ENCODE peak calls at places on chromosome X, in nine cellular contexts. P, R, S, F, L, C, W, M and E are unnamed samples.

GRCh38 chrX:123773258-123773978 is 40.6 kb upstream of the THOC2 start:
- DNase-seq in P (no peak), R (no peak), S (no peak), F (no peak), L (no peak), C (peak; percentile 32), W (no peak), M (no peak), E (peak; percentile 13)

GRCh38 chrX:120697053-120697452 is 67.2 kb upstream of the C1GALT1C1 start:
- DNase-seq in P (no peak), R (no peak), S (no peak), F (no peak), L (no peak), C (no peak), W (no peak), M (peak; percentile 79), E (no peak)

GRCh38 chrX:66015152-66015827 is 24.6 kb downstream of the VSIG4 start:
- DNase-seq in P (no peak), R (no peak), S (no peak), F (no peak), L (no peak), C (no peak), W (no peak), M (peak; percentile 79), E (peak; percentile 10)

GRCh38 chrX:49053223-49054072 is 5.4 kb upstream of the CCDC120 start:
- DNase-seq in P (no peak), R (peak; percentile 58), S (peak; percentile 92), F (peak; percentile 60), L (no peak), C (no peak), W (peak; percentile 48), M (peak; percentile 82), E (peak; percentile 57)

GRCh38 chrX:283115-283845 is 2.1 kb downstream of the PLCXD1 start:
- DNase-seq in P (peak; percentile 91), R (peak; percentile 91), S (peak; percentile 97), F (peak; percentile 88), L (no peak), C (peak; percentile 73), W (peak; percentile 88), M (peak; percentile 92), E (peak; percentile 87)

GRCh38 chrX:28225508-28225907 is 244.3 kb upstream of the DCAF8L1 start:
- DNase-seq in P (no peak), R (no peak), S (no peak), F (no peak), L (no peak), C (no peak), W (no peak), M (no peak), E (no peak)

GRCh38 chrX:72053508-72053907 is 78.2 kb downstream of the RTL5 start:
- DNase-seq in P (peak; percentile 2), R (no peak), S (no peak), F (no peak), L (no peak), C (no peak), W (no peak), M (no peak), E (no peak)

GRCh38 chrX:30637874-30638793 is 15.1 kb upstream of the GK start:
- DNase-seq in P (no peak), R (no peak), S (no peak), F (no peak), L (no peak), C (no peak), W (no peak), M (no peak), E (no peak)

GRCh38 chrX:119981286-119982070 is 37.9 kb upstream of the NKAP start:
- DNase-seq in P (no peak), R (no peak), S (peak; percentile 63), F (no peak), L (no peak), C (peak; percentile 20), W (peak; percentile 18), M (peak; percentile 45), E (peak; percentile 40)

GRCh38 chrX:97616883-97617510 is 733.3 kb downstream of the RPA4 start:
- DNase-seq in P (no peak), R (no peak), S (no peak), F (no peak), L (peak; percentile 1), C (peak; percentile 83), W (peak; percentile 37), M (peak; percentile 37), E (peak; percentile 56)

GRCh38 chrX:155949098-155949497 is 48.4 kb upstream of the IL9R start:
- DNase-seq in P (no peak), R (no peak), S (no peak), F (no peak), L (no peak), C (peak; percentile 72), W (no peak), M (no peak), E (no peak)

GRCh38 chrX:153450114-153450948 is 4.5 kb upstream of the TREX2 start:
- DNase-seq in P (no peak), R (no peak), S (no peak), F (no peak), L (no peak), C (no peak), W (no peak), M (no peak), E (no peak)

GRCh38 chrX:134695999-134696398 is 37.7 kb upstream of the PLAC1 start:
- DNase-seq in P (no peak), R (no peak), S (no peak), F (no peak), L (no peak), C (no peak), W (no peak), M (no peak), E (peak; percentile 61)

GRCh38 chrX:127519323-127519722 is 532.9 kb downstream of the ACTRT1 start:
- DNase-seq in P (no peak), R (no peak), S (peak; percentile 7), F (no peak), L (no peak), C (no peak), W (no peak), M (no peak), E (no peak)

GRCh38 chrX:52923781-52924241 is 26.7 kb downstream of the FAM156B start:
- DNase-seq in P (no peak), R (no peak), S (no peak), F (peak; percentile 23), L (no peak), C (peak; percentile 61), W (peak; percentile 22), M (peak; percentile 79), E (peak; percentile 56)

GRCh38 chrX:5915783-5916182 is 312.9 kb downstream of the NLGN4X start:
- DNase-seq in P (no peak), R (no peak), S (no peak), F (no peak), L (no peak), C (no peak), W (no peak), M (no peak), E (no peak)
- TF ChIP-seq CTCF in P (no peak), R (no peak), S (peak; percentile 7), F (no peak), L (no peak), C (peak; percentile 27), W (no peak), M (no peak), E (no peak)

GRCh38 chrX:19332983-19333382 is 10.7 kb upstream of the PDHA1 start:
- DNase-seq in P (no peak), R (no peak), S (no peak), F (peak; percentile 23), L (no peak), C (no peak), W (no peak), M (no peak), E (peak; percentile 31)

GRCh38 chrX:19334945-19335626 is 8.6 kb upstream of the PDHA1 start:
- DNase-seq in P (no peak), R (no peak), S (peak; percentile 62), F (no peak), L (no peak), C (peak; percentile 5), W (peak; percentile 31), M (peak; percentile 81), E (peak; percentile 39)
- H3K4me3 ChIP-seq in P (no peak overlapping the region), R (no peak overlapping the region), S (no peak overlapping the region), F (no peak overlapping the region), L (no peak overlapping the region), C (no peak overlapping the region), W (no peak overlapping the region), M (no peak overlapping the region), E (no peak overlapping the region)

GRCh38 chrX:2824886-2825285 is 3.8 kb upstream of the GYG2 start:
- DNase-seq in P (no peak), R (no peak), S (no peak), F (no peak), L (no peak), C (no peak), W (no peak), M (no peak), E (no peak)

GRCh38 chrX:2817036-2817435 is 11.7 kb upstream of the GYG2 start:
- DNase-seq in P (no peak), R (no peak), S (no peak), F (no peak), L (no peak), C (no peak), W (no peak), M (no peak), E (no peak)

GRCh38 chrX:2823795-2824386 is 4.8 kb upstream of the GYG2 start:
- DNase-seq in P (peak; percentile 36), R (peak; percentile 21), S (no peak), F (no peak), L (no peak), C (no peak), W (peak; percentile 43), M (no peak), E (no peak)

GRCh38 chrX:2820131-2820771 is 8.5 kb upstream of the GYG2 start:
- DNase-seq in P (peak; percentile 33), R (no peak), S (no peak), F (no peak), L (no peak), C (no peak), W (no peak), M (no peak), E (no peak)

DNA sequence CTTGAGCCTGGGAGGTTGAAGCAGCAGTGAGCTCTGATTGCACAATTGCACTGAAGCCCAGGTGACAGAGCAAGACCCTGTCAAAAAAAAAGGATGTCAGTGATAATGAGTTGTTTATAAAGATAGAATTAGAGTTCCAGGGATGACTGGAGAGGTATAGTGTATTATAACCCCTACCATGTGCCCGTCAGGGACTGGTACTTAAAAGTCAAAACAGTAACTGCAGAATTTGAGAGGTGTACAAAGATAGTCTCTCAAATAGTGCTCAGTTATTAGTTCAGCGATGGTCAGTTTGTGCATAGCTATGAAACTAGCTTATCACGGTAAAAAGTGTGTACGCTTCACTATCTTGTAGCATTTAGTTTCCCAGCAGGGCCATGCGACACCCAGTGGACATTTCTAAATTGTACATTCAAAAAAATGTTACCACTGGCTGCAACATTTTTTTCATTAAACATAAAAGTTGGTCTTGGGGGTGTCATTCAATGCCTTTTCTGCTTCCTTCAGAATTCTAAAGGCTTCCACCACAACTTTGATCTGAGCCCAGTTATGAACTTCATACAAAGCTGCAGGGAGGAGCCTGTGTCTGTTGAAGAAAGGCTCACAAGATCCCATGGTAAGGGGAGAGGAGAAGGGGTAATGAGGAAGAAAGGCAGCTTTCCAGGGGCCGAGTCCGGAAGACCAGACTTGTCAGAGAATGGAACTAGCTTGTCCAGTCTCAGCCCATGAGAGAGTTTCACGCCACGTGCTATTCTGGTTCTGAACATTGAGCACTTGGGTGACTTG is 9.2 kb upstream of the GYG2 start:
- DNase-seq in P (peak; percentile 47), R (no peak), S (no peak), F (no peak), L (no peak), C (peak; percentile 12), W (peak; percentile 43), M (peak; percentile 19), E (peak; percentile 48)
- TF ChIP-seq CTCF in P (peak; percentile 15), R (peak; percentile 29), S (peak; percentile 45), F (peak; percentile 34), L (peak; percentile 21), C (no peak), W (peak; percentile 43), M (peak; percentile 47), E (peak; percentile 43)

GRCh38 chrX:46209768-46210167 is 335.5 kb downstream of the ZNF674 start:
- DNase-seq in P (no peak), R (no peak), S (no peak), F (no peak), L (no peak), C (peak; percentile 87), W (no peak), M (no peak), E (no peak)
- H3K4me3 ChIP-seq in P (no peak overlapping the region), R (no peak overlapping the region), S (no peak overlapping the region), F (no peak overlapping the region), L (no peak overlapping the region), C (no peak overlapping the region), W (no peak overlapping the region), M (no peak overlapping the region), E (no peak overlapping the region)